ENCODE peak calls at places on chromosomes 1 and 21, in seven cellular contexts. I is left ventricle myocardium inferior, B is fibroblast of lung, P is spleen, C is AG10803, L is A549, A is heart left ventricle. W is an unnamed sample.

GRCh38 chr1:111955755-111956154 is 33.7 kb downstream of the KCND3 start:
- DNase-seq in I (no peak), B (peak; percentile 10), P (no peak), C (peak; percentile 45), L (no peak), A (no peak), W (no peak)

GRCh38 chr1:30877205-30877912 is 31.2 kb downstream of the SDC3 start:
- DNase-seq in I (peak; percentile 71), B (peak; percentile 72), P (no peak), C (peak; percentile 93), L (no peak), A (peak; percentile 80), W (peak; percentile 82)

GRCh38 chr1:44884746-44885145 is 41.7 kb upstream of the PTCH2 start:
- DNase-seq in I (peak; percentile 21), B (no peak), P (no peak), C (no peak), L (no peak), A (peak; percentile 49), W (no peak)

GRCh38 chr1:47574451-47575165 is 136.8 kb downstream of the FOXD2 start:
- DNase-seq in I (no peak), B (no peak), P (peak; percentile 19), C (no peak), L (no peak), A (no peak), W (no peak)

GRCh38 chr1:117674521-117675400 is 68.9 kb downstream of the TENT5C start:
- DNase-seq in I (no peak), B (peak; percentile 31), P (no peak), C (peak; percentile 38), L (peak; percentile 22), A (no peak), W (no peak)

GRCh38 chr1:185477638-185478216 is 160.7 kb upstream of the IVNS1ABP start:
- DNase-seq in I (no peak), B (no peak), P (no peak), C (no peak), L (no peak), A (no peak), W (no peak)

GRCh38 chr1:209106861-209107260 is 476.7 kb upstream of the CAMK1G start:
- DNase-seq in I (no peak), B (no peak), P (no peak), C (no peak), L (no peak), A (no peak), W (no peak)

GRCh38 chr1:20787775-20788488 is 825 bp upstream of the HP1BP3 start:
- DNase-seq in I (no peak), B (peak; percentile 89), P (no peak), C (peak; percentile 81), L (peak; percentile 56), A (no peak), W (no peak)

GRCh38 chr21:37669249-37669648 is 247.0 kb downstream of the KCNJ6 start:
- DNase-seq in I (no peak), B (no peak), P (no peak), C (no peak), L (no peak), A (no peak), W (no peak)

GRCh38 chr1:43821471-43821870 is 112.1 kb upstream of the ARTN start:
- DNase-seq in I (no peak), B (no peak), P (no peak), C (no peak), L (no peak), A (no peak), W (no peak)

GRCh38 chr1:221714227-221715116 is 27.4 kb downstream of the DUSP10 start:
- DNase-seq in I (no peak), B (no peak), P (no peak), C (no peak), L (no peak), A (no peak), W (no peak)

GRCh38 chr1:109620396-109620817 is 770 bp downstream of the AMPD2 start:
- DNase-seq in I (no peak), B (peak; percentile 61), P (no peak), C (peak; percentile 68), L (peak; percentile 37), A (no peak), W (no peak)

GRCh38 chr1:241479294-241479693 is 40.3 kb downstream of the FH start:
- DNase-seq in I (no peak), B (no peak), P (no peak), C (no peak), L (no peak), A (no peak), W (no peak)

GRCh38 chr1:38175062-38175461 is 128.5 kb upstream of the POU3F1 start:
- DNase-seq in I (no peak), B (no peak), P (no peak), C (no peak), L (no peak), A (no peak), W (no peak)

GRCh38 chr1:12414444-12415238 is 184.8 kb downstream of the VPS13D start:
- DNase-seq in I (no peak), B (no peak), P (no peak), C (no peak), L (no peak), A (no peak), W (no peak)

GRCh38 chr1:199585392-199585791 is 442.1 kb upstream of the NR5A2 start:
- DNase-seq in I (no peak), B (no peak), P (no peak), C (no peak), L (no peak), A (no peak), W (no peak)

GRCh38 chr1:223714849-223715709 is 2.7 kb downstream of the CAPN2 start:
- DNase-seq in I (no peak), B (peak; percentile 95), P (no peak), C (peak; percentile 73), L (peak; percentile 64), A (no peak), W (peak; percentile 74)

GRCh38 chr1:163013826-163014600 is 55.1 kb upstream of the RGS4 start:
- DNase-seq in I (no peak), B (no peak), P (no peak), C (no peak), L (no peak), A (no peak), W (no peak)

GRCh38 chr1:218284377-218284916 is 646 bp upstream of the RRP15 start:
- DNase-seq in I (no peak), B (no peak), P (peak; percentile 85), C (no peak), L (no peak), A (peak; percentile 25), W (no peak)

GRCh38 chr1:22177354-22178003 is 34.6 kb upstream of the WNT4 start:
- DNase-seq in I (no peak), B (no peak), P (no peak), C (no peak), L (no peak), A (no peak), W (no peak)
- TF ChIP-seq CTCF in I (no peak), B (no peak), P (no peak), C (no peak), L (no peak), A (no peak), W (no peak)

DNA sequence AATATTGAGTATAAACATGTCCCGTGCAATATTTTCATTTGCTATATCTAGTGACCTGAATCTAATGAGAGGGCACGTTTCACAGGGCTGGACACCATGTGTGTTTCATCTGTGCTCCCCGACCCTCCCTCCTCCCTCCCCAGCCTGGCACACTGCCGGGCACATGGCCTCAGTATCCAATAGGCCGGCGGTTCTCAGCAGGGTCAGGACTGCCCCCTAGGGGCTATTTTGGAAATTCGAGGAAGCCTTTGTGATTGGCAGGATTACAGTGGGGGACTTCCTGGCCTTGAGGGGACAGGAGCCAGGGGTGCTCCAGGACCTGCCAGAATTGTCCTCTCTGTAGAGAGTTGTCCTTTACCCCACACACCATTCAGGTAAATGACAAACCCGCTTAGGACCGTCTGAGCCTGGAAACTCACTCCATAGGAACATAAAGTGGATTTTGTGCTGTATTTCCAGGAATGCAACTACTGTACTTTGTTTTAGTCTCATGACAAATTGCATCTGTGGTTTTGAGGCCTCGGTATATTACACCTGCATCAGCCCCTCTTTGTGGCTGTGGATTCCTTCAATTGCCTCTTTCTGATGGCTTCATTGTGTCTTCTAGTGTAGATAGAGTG is 109.5 kb upstream of the SIM2 start:
- DNase-seq in I (no peak), B (peak; percentile 13), P (no peak), C (peak; percentile 63), L (peak; percentile 24), A (no peak), W (peak; percentile 32)
- TF ChIP-seq CTCF in I (peak; percentile 47), B (peak; percentile 58), P (no peak), C (peak; percentile 69), L (peak; percentile 46), A (peak; percentile 28), W (peak; percentile 69)

GRCh38 chr21:45591619-45592207 is 49.5 kb upstream of the SLC19A1 start:
- DNase-seq in I (no peak), B (no peak), P (peak; percentile 19), C (no peak), L (no peak), A (no peak), W (no peak)

GRCh38 chr21:45589686-45590245 is 47.5 kb upstream of the SLC19A1 start:
- DNase-seq in I (no peak), B (no peak), P (no peak), C (no peak), L (no peak), A (no peak), W (no peak)

GRCh38 chr21:45590246-45590725 is 48.0 kb upstream of the SLC19A1 start:
- DNase-seq in I (peak; percentile 72), B (peak; percentile 34), P (peak; percentile 91), C (peak; percentile 42), L (peak; percentile 46), A (peak; percentile 65), W (no peak)

GRCh38 chr21:45592208-45592619 is 50.0 kb upstream of the SLC19A1 start:
- DNase-seq in I (no peak), B (no peak), P (peak; percentile 71), C (no peak), L (no peak), A (no peak), W (no peak)

GRCh38 chr21:45590726-45591618 is 48.7 kb upstream of the SLC19A1 start:
- DNase-seq in I (peak; percentile 29), B (no peak), P (peak; percentile 88), C (no peak), L (no peak), A (peak; percentile 43), W (no peak)
- TF ChIP-seq CTCF in I (no peak), B (no peak), P (no peak), C (no peak), L (no peak), A (no peak), W (no peak)

DNA sequence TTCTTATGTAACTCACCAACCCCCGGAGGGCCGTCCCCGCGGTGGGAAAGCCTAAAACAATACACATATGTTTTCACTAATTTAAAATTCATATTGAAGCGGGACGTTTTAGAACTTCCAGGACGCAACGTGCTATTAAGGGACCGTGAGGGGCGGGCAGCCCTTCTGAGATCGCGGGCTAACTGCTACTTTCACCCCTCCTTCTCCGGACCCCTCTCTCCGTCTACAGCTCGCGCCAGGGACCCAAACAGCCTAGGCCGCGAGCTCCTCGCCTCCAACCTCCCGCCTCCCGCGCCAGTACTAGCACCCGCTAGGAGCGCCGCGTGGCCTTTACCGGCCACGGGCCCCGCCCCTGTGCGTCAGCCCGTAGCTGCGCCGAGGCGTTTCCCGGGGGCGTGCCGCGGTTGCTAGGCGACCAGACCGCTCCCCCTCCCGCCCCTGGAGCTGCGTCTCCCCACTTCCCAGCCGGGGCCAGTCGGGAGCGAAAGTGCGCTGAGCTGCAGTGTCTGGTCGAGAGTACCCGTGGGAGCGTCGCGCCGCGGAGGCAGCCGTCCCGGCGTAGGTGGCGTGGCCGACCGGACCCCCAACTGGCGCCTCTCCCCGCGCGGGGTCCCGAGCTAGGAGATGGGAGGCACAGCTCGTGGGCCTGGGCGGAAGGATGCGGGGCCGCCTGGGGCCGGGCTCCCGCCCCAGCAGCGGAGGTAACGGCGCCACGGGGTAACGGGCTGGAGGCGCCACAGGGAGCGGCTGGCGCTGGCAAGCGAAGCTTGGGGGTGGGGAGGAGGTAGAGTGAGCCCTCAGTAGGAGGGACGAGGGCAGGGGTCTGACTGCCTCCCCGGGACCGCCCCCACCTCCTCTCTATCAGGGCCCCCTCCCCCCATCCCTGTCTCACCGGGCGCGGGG is at the start of gene DYRK3:
- DNase-seq in I (peak; percentile 96), B (peak; percentile 91), P (peak; percentile 97), C (peak; percentile 92), L (peak; percentile 93), A (peak; percentile 97), W (peak; percentile 86)
- TF ChIP-seq CTCF in I (peak; percentile 30), B (no peak), P (no peak), C (peak; percentile 8), L (no peak), A (no peak), W (no peak)

W was measured in AG09319.